ENCODE peak calls at places on chromosome 9, in five cellular contexts. One of them, this sample, is unnamed.

GRCh38 chr9:121943463-121943862 is 149.6 kb downstream of the TTLL11 start:
- DNase-seq in GM12878: no peak
- DNase-seq in Panc1: no peak
- DNase-seq in fibroblast of lung: no peak
- DNase-seq in HCT116: no peak
- DNase-seq in this sample: no peak

GRCh38 chr9:75812139-75812538 is 78.3 kb upstream of the PCSK5 start:
- DNase-seq in GM12878: no peak
- DNase-seq in Panc1: no peak
- DNase-seq in fibroblast of lung: no peak
- DNase-seq in HCT116: no peak
- DNase-seq in this sample: no peak

GRCh38 chr9:35774907-35775635 is 16.3 kb upstream of the NPR2 start:
- DNase-seq in GM12878: no peak
- DNase-seq in Panc1: no peak
- DNase-seq in fibroblast of lung: no peak
- DNase-seq in HCT116: no peak
- DNase-seq in this sample: no peak

GRCh38 chr9:130627051-130627450 is 37.3 kb upstream of the PRDM12 start:
- DNase-seq in GM12878: no peak
- DNase-seq in Panc1: no peak
- DNase-seq in fibroblast of lung: no peak
- DNase-seq in HCT116: no peak
- DNase-seq in this sample: no peak

GRCh38 chr9:91044354-91044753 is 242.7 kb downstream of the SYK start:
- DNase-seq in GM12878: no peak
- DNase-seq in Panc1: no peak
- DNase-seq in fibroblast of lung: no peak
- DNase-seq in HCT116: no peak
- DNase-seq in this sample: no peak

GRCh38 chr9:115142502-115143265 is 24.7 kb upstream of the TNC start:
- DNase-seq in GM12878: no peak
- DNase-seq in Panc1: no peak
- DNase-seq in fibroblast of lung: peak
- DNase-seq in HCT116: no peak
- DNase-seq in this sample: no peak

GRCh38 chr9:7216004-7216821 is 458.4 kb downstream of the KDM4C start:
- DNase-seq in GM12878: no peak
- DNase-seq in Panc1: no peak
- DNase-seq in fibroblast of lung: peak
- DNase-seq in HCT116: no peak
- DNase-seq in this sample: no peak

GRCh38 chr9:35954942-35955546 is 2.9 kb downstream of the OR2S2 start:
- DNase-seq in GM12878: no peak
- DNase-seq in Panc1: peak
- DNase-seq in fibroblast of lung: peak
- DNase-seq in HCT116: peak
- DNase-seq in this sample: peak

GRCh38 chr9:88278036-88278435 is 110.2 kb upstream of the SPIN1 start:
- DNase-seq in GM12878: no peak
- DNase-seq in Panc1: no peak
- DNase-seq in fibroblast of lung: no peak
- DNase-seq in HCT116: no peak
- DNase-seq in this sample: no peak

GRCh38 chr9:117782931-117783788 is 79.0 kb downstream of the TLR4 start:
- DNase-seq in GM12878: peak
- DNase-seq in Panc1: peak
- DNase-seq in fibroblast of lung: peak
- DNase-seq in HCT116: no peak
- DNase-seq in this sample: peak

GRCh38 chr9:124066783-124067563 is 55.4 kb downstream of the LHX2 start:
- DNase-seq in GM12878: no peak
- DNase-seq in Panc1: no peak
- DNase-seq in fibroblast of lung: no peak
- DNase-seq in HCT116: no peak
- DNase-seq in this sample: no peak

GRCh38 chr9:136196465-136197371 is 8.2 kb downstream of the LHX3 start:
- DNase-seq in GM12878: no peak
- DNase-seq in Panc1: no peak
- DNase-seq in fibroblast of lung: no peak
- DNase-seq in HCT116: no peak
- DNase-seq in this sample: no peak

GRCh38 chr9:121369595-121370265 is at the start of gene STOM:
- DNase-seq in GM12878: no peak
- DNase-seq in Panc1: no peak
- DNase-seq in fibroblast of lung: peak
- DNase-seq in HCT116: no peak
- DNase-seq in this sample: peak

GRCh38 chr9:120344230-120344629 is 235.7 kb downstream of the CDK5RAP2 start:
- DNase-seq in GM12878: no peak
- DNase-seq in Panc1: no peak
- DNase-seq in fibroblast of lung: peak
- DNase-seq in HCT116: peak
- DNase-seq in this sample: no peak

GRCh38 chr9:126698251-126698650 is 84.5 kb downstream of the LMX1B start:
- DNase-seq in GM12878: no peak
- DNase-seq in Panc1: no peak
- DNase-seq in fibroblast of lung: no peak
- DNase-seq in HCT116: no peak
- DNase-seq in this sample: no peak

GRCh38 chr9:136532799-136533774 is 12.8 kb downstream of the NOTCH1 start:
- DNase-seq in GM12878: no peak
- DNase-seq in Panc1: no peak
- DNase-seq in fibroblast of lung: no peak
- DNase-seq in HCT116: no peak
- DNase-seq in this sample: peak

GRCh38 chr9:96663506-96664120 is 8.5 kb upstream of the PRXL2C start:
- DNase-seq in GM12878: no peak
- DNase-seq in Panc1: no peak
- DNase-seq in fibroblast of lung: peak
- DNase-seq in HCT116: no peak
- DNase-seq in this sample: no peak

GRCh38 chr9:134138292-134138691 is 2.4 kb downstream of the WDR5 start:
- DNase-seq in GM12878: no peak
- DNase-seq in Panc1: no peak
- DNase-seq in fibroblast of lung: no peak
- DNase-seq in HCT116: no peak
- DNase-seq in this sample: no peak
- H3K4me3 ChIP-seq in GM12878: peak
- H3K4me3 ChIP-seq in Panc1: no peak
- H3K4me3 ChIP-seq in fibroblast of lung: peak
- H3K4me3 ChIP-seq in HCT116: no peak
- H3K4me3 ChIP-seq in this sample: no peak

DNA sequence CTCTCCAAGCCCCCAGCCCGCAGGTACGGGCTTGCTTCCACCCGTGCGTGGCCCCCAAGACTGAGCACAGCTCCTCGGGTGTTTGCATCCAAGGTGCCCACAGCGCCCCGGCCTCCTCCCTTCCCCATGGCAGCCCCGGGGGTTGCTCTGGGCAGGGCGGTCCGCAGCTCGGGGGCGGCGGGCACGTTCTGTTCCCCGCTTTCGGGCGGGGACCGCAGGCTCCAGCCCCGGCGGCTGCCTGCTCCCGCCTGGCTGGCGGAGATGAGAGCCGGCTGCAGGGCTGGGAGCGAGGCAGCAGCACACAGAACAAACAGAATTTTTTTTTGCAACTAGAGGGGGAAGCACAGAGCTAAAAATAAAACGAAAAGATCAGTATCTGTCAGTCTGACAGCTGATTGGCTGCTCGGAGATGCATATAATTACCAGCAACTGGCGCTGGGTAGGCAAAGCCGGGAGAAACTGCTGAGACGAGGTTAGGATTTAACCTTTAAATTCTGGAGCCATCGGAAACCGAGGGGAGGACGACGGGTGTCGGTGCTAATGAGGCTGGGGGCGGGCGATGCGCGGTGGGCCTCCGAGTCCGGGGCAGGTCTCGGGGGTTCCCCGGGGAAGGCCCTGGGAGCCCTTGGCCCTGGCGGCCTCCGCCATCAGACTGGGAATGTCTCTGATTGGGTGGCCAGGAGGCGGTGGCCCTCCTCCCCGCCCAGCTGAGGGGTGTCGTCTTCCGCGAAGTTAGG is 142.7 kb upstream of the IER5L start:
- DNase-seq in GM12878: peak
- DNase-seq in Panc1: no peak
- DNase-seq in fibroblast of lung: peak
- DNase-seq in HCT116: no peak
- DNase-seq in this sample: peak
- TF ChIP-seq CTCF in GM12878: no peak
- TF ChIP-seq CTCF in Panc1: no peak
- TF ChIP-seq CTCF in fibroblast of lung: no peak
- TF ChIP-seq CTCF in HCT116: no peak
- TF ChIP-seq CTCF in this sample: no peak

GRCh38 chr9:81552571-81552970 is 136.8 kb downstream of the TLE1 start:
- DNase-seq in GM12878: no peak
- DNase-seq in Panc1: no peak
- DNase-seq in fibroblast of lung: no peak
- DNase-seq in HCT116: no peak
- DNase-seq in this sample: no peak
- H3K4me3 ChIP-seq in GM12878: no peak
- H3K4me3 ChIP-seq in Panc1: no peak
- H3K4me3 ChIP-seq in fibroblast of lung: no peak
- H3K4me3 ChIP-seq in HCT116: no peak
- H3K4me3 ChIP-seq in this sample: no peak

GRCh38 chr9:101727621-101728524 is 10.6 kb downstream of the GRIN3A start:
- DNase-seq in GM12878: no peak
- DNase-seq in Panc1: no peak
- DNase-seq in fibroblast of lung: no peak
- DNase-seq in HCT116: no peak
- DNase-seq in this sample: peak
- TF ChIP-seq CTCF in GM12878: peak
- TF ChIP-seq CTCF in Panc1: peak
- TF ChIP-seq CTCF in fibroblast of lung: peak
- TF ChIP-seq CTCF in HCT116: peak
- TF ChIP-seq CTCF in this sample: peak

GRCh38 chr9:21967169-21967568 is 27.0 kb downstream of the CDKN2A start:
- DNase-seq in GM12878: no peak
- DNase-seq in Panc1: no peak
- DNase-seq in fibroblast of lung: no peak
- DNase-seq in HCT116: no peak
- DNase-seq in this sample: no peak
- H3K4me3 ChIP-seq in GM12878: no peak
- H3K4me3 ChIP-seq in Panc1: no peak
- H3K4me3 ChIP-seq in fibroblast of lung: no peak
- H3K4me3 ChIP-seq in HCT116: no peak
- H3K4me3 ChIP-seq in this sample: no peak

GRCh38 chr9:137579259-137579604 is 507 bp upstream of the DPH7 start:
- DNase-seq in GM12878: no peak
- DNase-seq in Panc1: no peak
- DNase-seq in fibroblast of lung: no peak
- DNase-seq in HCT116: no peak
- DNase-seq in this sample: no peak

GRCh38 chr9:137578518-137579258 is at the start of gene DPH7:
- DNase-seq in GM12878: peak
- DNase-seq in Panc1: peak
- DNase-seq in fibroblast of lung: peak
- DNase-seq in HCT116: peak
- DNase-seq in this sample: peak

GRCh38 chr9:137575382-137575724 is 3.4 kb downstream of the DPH7 start:
- DNase-seq in GM12878: peak
- DNase-seq in Panc1: no peak
- DNase-seq in fibroblast of lung: no peak
- DNase-seq in HCT116: no peak
- DNase-seq in this sample: no peak

GRCh38 chr9:137574192-137574591 is 4.5 kb downstream of the DPH7 start:
- DNase-seq in GM12878: no peak
- DNase-seq in Panc1: no peak
- DNase-seq in fibroblast of lung: no peak
- DNase-seq in HCT116: no peak
- DNase-seq in this sample: no peak

GRCh38 chr9:137575725-137576411 is 2.9 kb downstream of the DPH7 start:
- DNase-seq in GM12878: peak
- DNase-seq in Panc1: no peak
- DNase-seq in fibroblast of lung: no peak
- DNase-seq in HCT116: no peak
- DNase-seq in this sample: peak
- TF ChIP-seq CTCF in GM12878: peak
- TF ChIP-seq CTCF in Panc1: no peak
- TF ChIP-seq CTCF in fibroblast of lung: no peak
- TF ChIP-seq CTCF in HCT116: no peak
- TF ChIP-seq CTCF in this sample: peak

GRCh38 chr9:4303002-4303401 is 3.1 kb upstream of the GLIS3 start:
- DNase-seq in GM12878: no peak
- DNase-seq in Panc1: no peak
- DNase-seq in fibroblast of lung: peak
- DNase-seq in HCT116: no peak
- DNase-seq in this sample: no peak

GRCh38 chr9:4301302-4301701 is 1.4 kb upstream of the GLIS3 start:
- DNase-seq in GM12878: no peak
- DNase-seq in Panc1: no peak
- DNase-seq in fibroblast of lung: peak
- DNase-seq in HCT116: no peak
- DNase-seq in this sample: no peak

GRCh38 chr9:4305065-4305481 is 5.2 kb upstream of the GLIS3 start:
- DNase-seq in GM12878: no peak
- DNase-seq in Panc1: no peak
- DNase-seq in fibroblast of lung: no peak
- DNase-seq in HCT116: no peak
- DNase-seq in this sample: no peak

GRCh38 chr9:4299006-4299795 is 667 bp downstream of the GLIS3 start:
- DNase-seq in GM12878: no peak
- DNase-seq in Panc1: no peak
- DNase-seq in fibroblast of lung: peak
- DNase-seq in HCT116: no peak
- DNase-seq in this sample: peak

DNA sequence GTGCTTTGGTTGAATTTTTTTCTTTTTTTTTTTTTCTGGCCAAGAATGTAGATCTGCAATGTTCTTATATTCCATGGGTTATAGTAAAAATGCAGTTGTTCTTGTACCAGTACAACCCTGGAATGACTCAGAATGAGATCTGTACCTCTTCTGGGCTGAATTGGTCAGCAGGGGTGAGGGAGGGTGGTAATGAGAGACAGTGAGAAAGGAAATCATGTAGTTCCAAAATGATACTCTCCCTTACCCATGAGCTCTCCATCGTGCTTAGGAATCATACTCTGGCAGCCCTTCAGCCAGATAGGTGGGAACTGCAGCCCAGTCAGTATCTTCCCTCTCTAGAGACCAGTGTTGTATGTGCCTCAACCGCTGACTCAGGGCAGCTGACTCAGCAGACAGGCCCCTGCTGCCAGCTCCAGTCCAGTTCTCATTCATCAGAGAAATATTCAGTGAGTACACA is 2.1 kb upstream of the GLIS3 start:
- DNase-seq in GM12878: no peak
- DNase-seq in Panc1: no peak
- DNase-seq in fibroblast of lung: peak
- DNase-seq in HCT116: no peak
- DNase-seq in this sample: no peak
- H3K4me3 ChIP-seq in GM12878: no peak
- H3K4me3 ChIP-seq in Panc1: no peak
- H3K4me3 ChIP-seq in fibroblast of lung: no peak
- H3K4me3 ChIP-seq in HCT116: no peak
- H3K4me3 ChIP-seq in this sample: no peak

GRCh38 chr9:6126377-6126776 is 89.2 kb upstream of the IL33 start:
- DNase-seq in GM12878: no peak
- DNase-seq in Panc1: no peak
- DNase-seq in fibroblast of lung: no peak
- DNase-seq in HCT116: no peak
- DNase-seq in this sample: no peak
- TF ChIP-seq CTCF in GM12878: no peak
- TF ChIP-seq CTCF in Panc1: no peak
- TF ChIP-seq CTCF in fibroblast of lung: no peak
- TF ChIP-seq CTCF in HCT116: no peak
- TF ChIP-seq CTCF in this sample: no peak